ENCODE peak calls at places on chromosome 22, in five cellular contexts. M is HEK293T, Z is SK-N-SH, J is HepG2, Y is K562. E is an unnamed sample.

GRCh38 chr22:43883012-43883661 is 8.7 kb downstream of the PNPLA5 start:
- DNase-seq in M (peak), Z (peak), J (peak), Y (peak), E (no peak)

GRCh38 chr22:26586556-26587325 is 3.2 kb downstream of the TPST2 start:
- DNase-seq in M (no peak), Z (no peak), J (no peak), Y (no peak), E (no peak)

GRCh38 chr22:30694638-30695350 is at the start of gene OSBP2:
- DNase-seq in M (peak), Z (peak), J (no peak), Y (peak), E (no peak)

GRCh38 chr22:17769013-17769715 is 5.1 kb downstream of the BID start:
- DNase-seq in M (no peak), Z (no peak), J (no peak), Y (no peak), E (no peak)

GRCh38 chr22:31556627-31557203 is 60.4 kb downstream of the SFI1 start:
- DNase-seq in M (peak), Z (peak), J (peak), Y (peak), E (no peak)

GRCh38 chr22:17597217-17597616 is 31.3 kb downstream of the ATP6V1E1 start:
- DNase-seq in M (no peak), Z (no peak), J (no peak), Y (no peak), E (no peak)

GRCh38 chr22:44746061-44746789 is 6.2 kb upstream of the ARHGAP8 start:
- DNase-seq in M (no peak), Z (no peak), J (no peak), Y (no peak), E (no peak)

GRCh38 chr22:42342426-42343135 is 72.1 kb upstream of the TCF20 start:
- DNase-seq in M (no peak), Z (no peak), J (no peak), Y (no peak), E (no peak)

GRCh38 chr22:31637375-31637937 is 24.6 kb downstream of the PISD start:
- DNase-seq in M (no peak), Z (no peak), J (no peak), Y (no peak), E (no peak)

GRCh38 chr22:17117890-17118289 is 3.3 kb downstream of the TMEM121B start:
- DNase-seq in M (no peak), Z (no peak), J (no peak), Y (no peak), E (peak)

DNA sequence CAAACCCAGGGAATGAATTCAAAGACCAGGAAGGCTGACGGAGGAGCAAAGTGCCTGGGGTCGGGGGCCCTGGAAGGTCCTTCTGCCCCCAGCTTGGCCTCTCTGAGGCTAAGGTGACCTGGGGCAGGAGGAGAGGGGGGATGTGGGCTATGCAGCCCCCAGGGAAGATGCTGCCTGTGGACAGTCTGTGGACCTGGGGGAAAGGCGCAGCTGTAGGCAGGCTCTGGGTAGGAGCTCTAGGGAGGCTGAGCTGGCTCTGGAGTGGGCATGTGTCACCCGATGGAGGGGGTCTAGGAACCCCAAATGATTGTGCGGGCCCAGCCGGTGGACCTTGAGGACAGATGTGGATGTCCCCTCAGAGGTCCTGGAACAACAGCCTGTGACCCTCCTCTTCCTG is 42.8 kb downstream of the WNT7B start:
- DNase-seq in M (no peak), Z (no peak), J (no peak), Y (no peak), E (no peak)
- TF ChIP-seq FOXM1 in M (no peak), Z (no peak), J (no peak), Y (no peak), E (no peak)

GRCh38 chr22:21055564-21055834 is 9.8 kb downstream of the LRRC74B start:
- DNase-seq in M (no peak), Z (no peak), J (no peak), Y (no peak), E (no peak)
- TF ChIP-seq FOXM1 in M (no peak), Z (no peak), J (no peak), Y (no peak), E (no peak)

GRCh38 chr22:34902335-34902734 is 163.6 kb upstream of the ISX start:
- DNase-seq in M (no peak), Z (no peak), J (no peak), Y (no peak), E (no peak)

DNA sequence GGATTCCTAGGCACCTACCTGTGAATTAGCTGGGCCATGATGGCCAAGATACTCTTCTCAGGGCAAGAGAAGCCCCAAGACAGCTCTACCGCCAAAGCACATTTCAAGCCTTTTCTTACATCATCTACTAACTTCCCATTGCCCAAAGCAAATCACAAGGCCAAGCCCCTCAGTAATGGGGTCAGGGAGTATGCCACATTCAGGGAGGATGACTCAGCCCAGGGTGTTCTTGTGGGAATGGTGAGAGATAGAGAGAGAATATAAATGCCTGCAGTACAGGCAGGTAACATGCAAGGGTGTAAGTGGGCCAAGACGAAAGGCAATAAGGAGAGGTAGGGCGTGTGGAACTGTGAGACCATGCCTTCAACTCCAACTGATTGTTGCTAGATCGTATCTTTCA is 162.5 kb upstream of the ISX start:
- DNase-seq in M (no peak), Z (no peak), J (no peak), Y (no peak), E (no peak)
- TF ChIP-seq FOXM1 in M (no peak), Z (no peak), J (no peak), Y (no peak), E (no peak)

GRCh38 chr22:50705219-50705691 is 32.6 kb downstream of the SHANK3 start:
- DNase-seq in M (no peak), Z (peak), J (no peak), Y (peak), E (no peak)
- TF ChIP-seq FOXM1 in M (no peak), Z (no peak), J (no peak), Y (no peak), E (no peak)

GRCh38 chr22:35516723-35517122 is 23.9 kb upstream of the RASD2 start:
- DNase-seq in M (no peak), Z (no peak), J (no peak), Y (no peak), E (no peak)

GRCh38 chr22:35517769-35518530 is 22.7 kb upstream of the RASD2 start:
- DNase-seq in M (no peak), Z (no peak), J (no peak), Y (no peak), E (no peak)

GRCh38 chr22:35517207-35517606 is 23.4 kb upstream of the RASD2 start:
- DNase-seq in M (no peak), Z (no peak), J (no peak), Y (no peak), E (no peak)

GRCh38 chr22:35519306-35520000 is 21.2 kb upstream of the RASD2 start:
- DNase-seq in M (no peak), Z (no peak), J (no peak), Y (no peak), E (no peak)

DNA sequence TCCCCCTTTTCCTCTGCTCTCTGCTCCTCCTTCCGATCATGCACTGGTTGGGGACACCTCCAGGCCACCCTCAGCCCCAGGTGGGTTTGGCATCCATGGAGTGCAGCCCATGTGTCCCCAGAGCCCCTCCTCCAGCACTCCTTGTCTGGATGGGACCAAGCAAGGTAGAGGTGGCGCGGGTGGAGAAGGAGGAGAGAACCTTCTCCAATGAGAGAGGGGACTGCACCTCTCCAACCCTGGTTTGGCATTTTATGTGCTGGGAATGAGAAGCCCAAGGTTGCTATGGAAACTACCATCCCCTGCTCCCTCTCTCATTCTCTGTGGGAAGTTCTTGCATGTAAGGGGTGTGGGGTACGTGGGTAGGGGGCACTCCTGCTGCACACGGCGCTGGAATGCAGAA is 21.9 kb upstream of the RASD2 start:
- DNase-seq in M (no peak), Z (no peak), J (no peak), Y (no peak), E (no peak)
- TF ChIP-seq FOXM1 in M (no peak), Z (no peak), J (no peak), Y (no peak), E (no peak)

GRCh38 chr22:40024201-40025061 is 29.7 kb downstream of the FAM83F start:
- DNase-seq in M (peak), Z (peak), J (peak), Y (peak), E (no peak)
- TF ChIP-seq FOXM1 in M (no peak), Z (no peak), J (no peak), Y (no peak), E (no peak)

GRCh38 chr22:32858957-32859356 is 57.5 kb downstream of the TIMP3 start:
- DNase-seq in M (no peak), Z (peak), J (no peak), Y (no peak), E (no peak)

GRCh38 chr22:32858121-32858703 is 56.7 kb downstream of the TIMP3 start:
- DNase-seq in M (no peak), Z (no peak), J (no peak), Y (no peak), E (no peak)

GRCh38 chr22:32861330-32861729 is 59.8 kb downstream of the TIMP3 start:
- DNase-seq in M (no peak), Z (no peak), J (no peak), Y (no peak), E (no peak)

GRCh38 chr22:32862083-32862482 is 60.6 kb downstream of the TIMP3 start:
- DNase-seq in M (no peak), Z (no peak), J (no peak), Y (no peak), E (no peak)

DNA sequence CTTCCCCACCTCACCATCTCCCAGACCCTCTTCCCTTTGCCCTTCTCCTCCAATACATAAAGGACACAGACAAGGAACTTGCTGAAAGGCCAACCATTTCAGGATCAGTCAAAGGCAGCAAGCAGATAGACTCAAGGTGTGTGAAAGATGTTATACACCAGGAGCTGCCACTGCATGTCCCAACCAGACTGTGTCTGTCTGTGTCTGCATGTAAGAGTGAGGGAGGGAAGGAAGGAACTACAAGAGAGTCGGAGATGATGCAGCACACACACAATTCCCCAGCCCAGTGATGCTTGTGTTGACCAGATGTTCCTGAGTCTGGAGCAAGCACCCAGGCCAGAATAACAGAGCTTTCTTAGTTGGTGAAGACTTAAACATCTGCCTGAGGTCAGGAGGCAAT is 58.2 kb downstream of the TIMP3 start:
- DNase-seq in M (no peak), Z (no peak), J (no peak), Y (no peak), E (no peak)
- TF ChIP-seq FOXM1 in M (no peak), Z (no peak), J (no peak), Y (no peak), E (no peak)

DNA sequence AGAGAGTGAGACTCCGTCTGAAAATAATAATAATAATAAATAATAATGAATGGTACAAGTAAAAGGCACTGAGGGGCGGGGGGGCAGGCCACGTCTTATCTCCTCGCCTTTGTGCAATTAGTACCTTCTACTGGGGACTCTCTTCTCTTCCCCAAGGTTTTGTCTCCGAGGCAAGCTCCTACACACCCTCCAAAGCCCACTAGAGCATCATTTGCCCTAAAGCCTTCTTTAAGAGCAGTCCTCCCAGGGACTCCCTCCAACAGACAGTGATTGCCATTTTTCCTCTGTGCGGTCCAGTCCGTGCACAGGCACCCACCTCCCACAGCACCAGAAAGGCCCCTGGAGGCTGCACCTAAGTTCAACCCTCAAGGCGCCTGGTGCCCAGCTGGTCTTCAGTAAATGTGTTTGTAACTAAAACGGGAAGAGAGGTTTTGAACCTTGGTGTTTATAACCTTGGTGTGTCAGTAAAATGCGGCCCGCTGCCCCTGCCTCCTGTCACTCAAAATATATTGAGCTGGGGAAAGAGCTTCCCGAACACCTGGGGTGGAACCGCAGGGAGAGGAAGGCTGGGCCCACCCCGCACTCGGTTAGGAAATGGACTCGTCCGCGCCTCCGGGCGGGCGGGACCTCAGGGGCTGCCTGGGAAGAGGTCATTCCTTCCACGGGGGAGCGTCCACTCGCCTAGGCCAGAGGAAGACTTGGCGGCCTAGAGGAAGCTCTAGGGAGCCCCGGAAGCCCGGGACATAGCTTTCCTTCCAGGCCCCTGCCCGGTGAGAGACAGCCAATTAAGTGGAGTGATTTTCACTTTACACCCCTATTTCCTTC is 4.7 kb upstream of the KDELR3 start:
- DNase-seq in M (peak), Z (no peak), J (peak), Y (peak), E (no peak)
- TF ChIP-seq FOXM1 in M (peak), Z (no peak), J (no peak), Y (peak), E (no peak)

GRCh38 chr22:23521442-23522113 is 58.5 kb downstream of the IGLL1 start:
- DNase-seq in M (peak), Z (peak), J (peak), Y (peak), E (peak)

GRCh38 chr22:23520875-23521441 is 59.1 kb downstream of the IGLL1 start:
- DNase-seq in M (no peak), Z (peak), J (peak), Y (peak), E (no peak)

GRCh38 chr22:23524226-23524625 is 55.9 kb downstream of the IGLL1 start:
- DNase-seq in M (no peak), Z (no peak), J (no peak), Y (no peak), E (no peak)

GRCh38 chr22:23523746-23524145 is 56.3 kb downstream of the IGLL1 start:
- DNase-seq in M (no peak), Z (no peak), J (no peak), Y (no peak), E (no peak)

DNA sequence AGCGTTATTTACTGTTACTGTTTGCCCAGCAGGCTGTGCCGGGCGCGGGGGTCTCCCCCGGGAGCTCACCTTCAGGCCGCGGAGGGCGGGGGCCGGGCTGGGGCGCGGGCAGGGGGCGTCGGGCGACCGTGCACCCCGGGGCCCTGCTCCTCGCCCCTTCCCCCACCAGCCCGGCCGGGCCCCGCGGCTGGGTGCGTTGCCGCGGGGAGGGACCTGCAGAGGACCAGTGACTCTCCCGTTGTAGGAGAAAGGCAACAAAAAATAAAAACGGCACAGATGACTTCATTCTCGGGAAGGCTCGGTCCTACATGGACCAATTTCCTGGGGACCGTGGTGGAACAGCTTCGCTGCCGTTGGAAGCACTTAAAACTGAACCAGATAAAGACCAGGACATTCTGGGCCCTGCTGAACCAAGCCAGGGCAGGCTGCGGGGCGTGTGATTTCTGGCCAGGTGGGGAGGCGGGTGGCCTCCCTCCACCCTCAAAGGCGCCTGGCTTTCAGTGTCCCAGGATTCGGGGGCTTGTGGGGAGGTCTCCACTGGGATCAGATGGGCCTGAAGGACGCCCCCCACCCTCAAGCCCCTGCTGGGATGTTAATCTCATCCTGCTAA is 57.3 kb downstream of the IGLL1 start:
- DNase-seq in M (peak), Z (peak), J (peak), Y (peak), E (no peak)
- TF ChIP-seq FOXM1 in M (no peak), Z (no peak), J (no peak), Y (no peak), E (no peak)

E was measured in GM12878.